ENCODE peak calls at places on chromosomes 2 and 18, in four cellular contexts. H is HCT116, P is H1, K is K562. S is an unnamed sample.
A peak's percentile ranks its signal among the peaks of the same experiment; 100 is the strongest.

GRCh38 chr2:1886405-1886992 is 142.2 kb upstream of the PXDN start:
- DNase-seq in H (peak; percentile 47), P (peak; percentile 86), K (peak; percentile 57), S (peak; percentile 68)

GRCh38 chr2:148990968-148991367 is 47.5 kb upstream of the LYPD6B start:
- DNase-seq in H (no peak), P (no peak), K (no peak), S (no peak)

GRCh38 chr18:59220784-59221765 is 1.1 kb downstream of the GRP start:
- DNase-seq in H (no peak), P (peak; percentile 70), K (no peak), S (no peak)

GRCh38 chr18:21433436-21433835 is 167.1 kb downstream of the ESCO1 start:
- DNase-seq in H (no peak), P (no peak), K (no peak), S (no peak)

GRCh38 chr2:100104718-100105677 is 37.4 kb downstream of the AFF3 start:
- DNase-seq in H (no peak), P (peak; percentile 59), K (peak; percentile 16), S (peak; percentile 36)

GRCh38 chr2:128273469-128274081 is 45.1 kb downstream of the HS6ST1 start:
- DNase-seq in H (no peak), P (no peak), K (no peak), S (no peak)

GRCh38 chr2:28665041-28665704 is 86.5 kb upstream of the PPP1CB start:
- DNase-seq in H (no peak), P (no peak), K (no peak), S (no peak)

GRCh38 chr2:24304098-24304497 is 56.2 kb downstream of the ITSN2 start:
- DNase-seq in H (no peak), P (no peak), K (no peak), S (peak; percentile 10)

GRCh38 chr2:66601624-66602023 is 166.7 kb downstream of the MEIS1 start:
- DNase-seq in H (no peak), P (no peak), K (no peak), S (no peak)

GRCh38 chr18:42545825-42546224 is 569.7 kb downstream of the RIT2 start:
- DNase-seq in H (no peak), P (no peak), K (no peak), S (no peak)

GRCh38 chr2:155169317-155169716 is 470.8 kb downstream of the KCNJ3 start:
- DNase-seq in H (no peak), P (no peak), K (no peak), S (no peak)

GRCh38 chr2:200777275-200777674 is 34.4 kb upstream of the BZW1 start:
- DNase-seq in H (no peak), P (no peak), K (no peak), S (no peak)

GRCh38 chr2:146850746-146851145 is 994.1 kb upstream of the ACVR2A start:
- DNase-seq in H (no peak), P (no peak), K (no peak), S (no peak)

GRCh38 chr2:7097353-7097895 is 180.2 kb downstream of the RNF144A start:
- DNase-seq in H (peak; percentile 36), P (peak; percentile 92), K (peak; percentile 82), S (peak; percentile 65)

GRCh38 chr2:171598713-171599319 is 76.5 kb downstream of the CYBRD1 start:
- DNase-seq in H (peak; percentile 69), P (no peak), K (peak; percentile 81), S (peak; percentile 72)

GRCh38 chr2:28674713-28675068 is 76.9 kb upstream of the PPP1CB start:
- DNase-seq in H (no peak), P (no peak), K (no peak), S (no peak)

GRCh38 chr2:64562148-64562784 is 38.1 kb downstream of the AFTPH start:
- DNase-seq in H (peak; percentile 10), P (no peak), K (no peak), S (peak; percentile 9)

GRCh38 chr2:224754129-224754528 is 38.0 kb upstream of the CCDC195 start:
- DNase-seq in H (no peak), P (no peak), K (no peak), S (no peak)

GRCh38 chr2:37201766-37202165 is 5.5 kb downstream of the CEBPZOS start:
- DNase-seq in H (no peak), P (no peak), K (peak; percentile 14), S (no peak)

GRCh38 chr2:128172191-128172590 is 81.2 kb downstream of the UGGT1 start:
- DNase-seq in H (no peak), P (no peak), K (no peak), S (no peak)

GRCh38 chr2:241201445-241202267 is 13.2 kb downstream of the ANO7 start:
- DNase-seq in H (no peak), P (no peak), K (no peak), S (no peak)

GRCh38 chr2:138433995-138434991 is 67.3 kb upstream of the SPOPL start:
- DNase-seq in H (no peak), P (no peak), K (peak; percentile 45), S (no peak)

GRCh38 chr2:134594399-134594798 is 124.4 kb downstream of the TMEM163 start:
- DNase-seq in H (no peak), P (no peak), K (no peak), S (no peak)

GRCh38 chr18:25230658-25231326 is 121.2 kb downstream of the ZNF521 start:
- DNase-seq in H (no peak), P (no peak), K (no peak), S (no peak)

GRCh38 chr2:120456867-120457266 is 110.9 kb downstream of the INHBB start:
- DNase-seq in H (no peak), P (peak; percentile 52), K (no peak), S (no peak)

GRCh38 chr2:127884436-127884835 is 1.3 kb downstream of the AMMECR1L start:
- DNase-seq in H (no peak), P (no peak), K (no peak), S (no peak)

GRCh38 chr2:168054657-168055056 is 192.7 kb downstream of the STK39 start:
- DNase-seq in H (no peak), P (no peak), K (no peak), S (no peak)

GRCh38 chr18:32158108-32158624 is 31.7 kb upstream of the MEP1B start:
- DNase-seq in H (peak; percentile 85), P (peak; percentile 76), K (peak; percentile 70), S (peak; percentile 88)

GRCh38 chr2:145563752-145564615 is 1044.1 kb upstream of the ZEB2 start:
- DNase-seq in H (no peak), P (no peak), K (no peak), S (no peak)

GRCh38 chr2:7900593-7900992 is 781.3 kb upstream of the ID2 start:
- DNase-seq in H (no peak), P (no peak), K (no peak), S (no peak)

GRCh38 chr2:10289891-10290290 is 12.8 kb upstream of the HPCAL1 start:
- DNase-seq in H (peak; percentile 81), P (no peak), K (no peak), S (no peak)

GRCh38 chr2:101501443-101501842 is 26.5 kb upstream of the RFX8 start:
- DNase-seq in H (no peak), P (no peak), K (no peak), S (no peak)

GRCh38 chr2:236173734-236174607 is 5.8 kb upstream of the GBX2 start:
- DNase-seq in H (no peak), P (peak; percentile 53), K (no peak), S (no peak)

GRCh38 chr2:205367536-205367935 is 314.8 kb upstream of the NRP2 start:
- DNase-seq in H (no peak), P (no peak), K (no peak), S (no peak)

GRCh38 chr2:205370726-205371125 is 311.6 kb upstream of the NRP2 start:
- DNase-seq in H (no peak), P (no peak), K (no peak), S (no peak)

GRCh38 chr2:205366336-205367060 is 315.8 kb upstream of the NRP2 start:
- DNase-seq in H (no peak), P (no peak), K (no peak), S (no peak)

GRCh38 chr2:205372141-205372540 is 310.2 kb upstream of the NRP2 start:
- DNase-seq in H (no peak), P (no peak), K (no peak), S (no peak)

DNA sequence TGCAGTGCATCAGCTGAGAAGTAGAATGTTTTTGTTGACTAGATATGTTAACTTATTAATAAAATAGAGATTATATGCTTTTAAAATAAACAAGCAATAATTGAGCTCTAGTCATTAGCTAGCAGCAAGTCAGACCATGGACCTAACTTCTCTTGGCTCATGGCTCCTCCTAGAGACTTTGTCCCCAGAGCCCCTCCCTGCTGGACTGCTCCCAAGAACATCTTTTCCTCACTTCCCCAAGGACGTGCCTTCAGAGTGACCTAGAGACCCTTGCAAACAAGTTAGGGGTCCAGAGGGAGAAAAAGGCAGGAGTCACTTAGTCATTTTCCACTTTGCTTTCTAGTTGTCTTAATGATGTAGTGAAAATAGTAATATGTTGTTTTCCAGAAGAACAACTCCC is 312.5 kb upstream of the NRP2 start:
- DNase-seq in H (no peak), P (no peak), K (no peak), S (no peak)
- TF ChIP-seq JUND in H (no peak), P (no peak), K (no peak), S (no peak)

GRCh38 chr2:46717733-46718121 is 197.9 kb downstream of the MCFD2 start:
- DNase-seq in H (no peak), P (no peak), K (no peak), S (no peak)
- TF ChIP-seq JUND in H (no peak), P (no peak), K (no peak), S (no peak)

GRCh38 chr2:105380432-105381118 is 18.3 kb downstream of the FHL2 start:
- DNase-seq in H (no peak), P (no peak), K (no peak), S (no peak)
- TF ChIP-seq JUND in H (no peak), P (no peak), K (no peak), S (no peak)

GRCh38 chr2:73249636-73250035 is 15.5 kb downstream of the CCT7 start:
- DNase-seq in H (no peak), P (no peak), K (no peak), S (no peak)

GRCh38 chr2:73253901-73254300 is 19.8 kb downstream of the CCT7 start:
- DNase-seq in H (no peak), P (no peak), K (no peak), S (peak; percentile 35)

GRCh38 chr2:73252238-73253027 is 18.3 kb downstream of the CCT7 start:
- DNase-seq in H (no peak), P (no peak), K (no peak), S (no peak)

GRCh38 chr2:73253400-73253799 is 19.3 kb downstream of the CCT7 start:
- DNase-seq in H (no peak), P (no peak), K (no peak), S (no peak)

DNA sequence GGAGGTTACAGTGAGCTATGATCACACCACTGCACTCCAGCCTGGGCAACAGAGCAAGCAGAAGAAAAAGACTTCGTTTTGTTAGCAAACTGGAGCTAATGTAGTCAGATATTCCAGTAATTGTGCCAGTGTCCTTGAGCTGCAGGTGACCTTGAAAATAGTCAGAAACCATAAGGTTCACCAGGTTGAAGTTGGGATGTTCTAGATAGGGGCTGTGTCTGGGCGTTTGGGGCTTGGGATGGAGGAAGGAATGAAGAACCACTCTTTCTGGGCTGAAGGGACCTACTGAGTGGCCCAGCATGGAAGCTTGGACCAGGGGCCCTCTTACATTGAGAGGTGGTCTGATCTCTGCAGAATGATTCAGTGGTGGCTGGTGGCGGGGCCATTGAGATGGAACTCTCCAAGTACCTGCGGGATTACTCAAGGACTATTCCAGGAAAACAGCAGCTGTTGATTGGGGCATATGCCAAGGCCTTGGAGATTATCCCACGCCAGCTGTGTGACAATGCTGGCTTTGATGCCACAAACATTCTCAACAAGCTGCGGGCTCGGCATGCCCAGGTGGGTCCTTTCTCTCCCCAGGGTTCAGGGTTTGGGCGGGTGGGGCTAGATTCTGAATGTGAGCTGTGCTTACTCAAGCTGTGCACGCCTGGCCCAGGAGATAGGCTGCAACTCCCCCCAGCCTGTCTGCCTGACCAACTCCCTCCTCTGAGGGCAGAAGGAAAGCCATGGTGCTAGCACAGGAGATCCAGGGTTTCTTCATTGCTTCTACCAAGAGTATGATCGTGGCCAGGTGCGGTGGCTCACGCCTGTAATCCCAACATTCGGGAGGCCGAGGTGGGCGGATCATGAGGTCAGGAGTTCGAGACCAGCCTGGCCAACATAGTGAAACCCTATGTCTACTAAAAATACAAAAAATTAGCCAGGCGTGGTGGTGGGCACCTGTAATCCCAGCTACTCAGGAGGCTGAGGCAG is 17.1 kb downstream of the CCT7 start:
- DNase-seq in H (no peak), P (no peak), K (no peak), S (no peak)
- TF ChIP-seq JUND in H (no peak), P (no peak), K (no peak), S (no peak)